ENCODE peak calls at places on chromosomes 5 and 9, in six cellular contexts. Q is GM10248, G is WTC11, E is adrenal gland, O is SK-N-SH, S is IMR-90. Z is an unnamed sample.

GRCh38 chr9:124522121-124523098 is 15.2 kb upstream of the NR5A1 start:
- DNase-seq in S (peak), O (no peak), G (peak), E (no peak), Q (no peak), Z (no peak)

GRCh38 chr5:68378204-68378830 is 162.8 kb downstream of the PIK3R1 start:
- DNase-seq in Q (no peak), O (no peak), S (no peak), G (no peak), E (no peak), Z (no peak)

GRCh38 chr9:84932915-84933527 is 263.5 kb downstream of the NTRK2 start:
- DNase-seq in S (no peak), E (no peak), Q (no peak), G (no peak), O (no peak), Z (no peak)

GRCh38 chr5:60672693-60673264 is 27.2 kb downstream of the DEPDC1B start:
- DNase-seq in S (no peak), G (no peak), O (no peak), E (no peak), Q (no peak), Z (no peak)

GRCh38 chr9:109349431-109349846 is 28.6 kb upstream of the EPB41L4B start:
- DNase-seq in S (peak), Q (no peak), G (no peak), E (peak), O (no peak), Z (peak)

GRCh38 chr5:77946381-77947050 is 170.4 kb upstream of the TBCA start:
- DNase-seq in O (peak), E (no peak), S (no peak), G (no peak), Q (no peak), Z (no peak)

GRCh38 chr5:93603711-93604118 is 20.7 kb downstream of the NR2F1 start:
- DNase-seq in S (no peak), G (peak), Q (no peak), O (no peak), E (no peak), Z (no peak)

GRCh38 chr5:105146867-105147266 is 1584.3 kb upstream of the NUDT12 start:
- DNase-seq in G (no peak), O (no peak), Q (no peak), E (no peak), S (no peak), Z (no peak)

DNA sequence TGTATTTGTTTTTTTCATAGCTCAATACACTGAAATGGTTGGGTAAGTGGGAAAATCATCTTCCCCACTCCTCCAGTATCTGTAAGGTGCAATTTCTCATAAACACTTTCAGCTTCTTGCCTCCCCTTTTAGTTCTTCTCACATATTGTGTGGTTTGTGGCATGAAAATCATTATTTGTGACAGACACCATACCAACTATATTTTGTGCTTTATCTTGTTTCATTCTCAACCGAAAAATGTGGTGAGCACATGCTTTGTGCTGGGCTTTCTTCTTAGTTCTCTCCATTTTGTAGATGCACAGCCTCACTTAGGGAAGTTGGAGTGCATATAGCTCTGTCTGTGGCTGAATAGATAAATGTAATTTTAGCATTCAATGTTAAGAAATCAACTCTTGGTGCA is 6.4 kb upstream of the ANXA2R start:
- DNase-seq in Q (no peak), S (no peak), O (no peak), G (no peak), E (no peak), Z (no peak)
- TF ChIP-seq CTCF in Q (no peak), S (no peak), O (no peak), G (no peak), E (no peak), Z (no peak)

DNA sequence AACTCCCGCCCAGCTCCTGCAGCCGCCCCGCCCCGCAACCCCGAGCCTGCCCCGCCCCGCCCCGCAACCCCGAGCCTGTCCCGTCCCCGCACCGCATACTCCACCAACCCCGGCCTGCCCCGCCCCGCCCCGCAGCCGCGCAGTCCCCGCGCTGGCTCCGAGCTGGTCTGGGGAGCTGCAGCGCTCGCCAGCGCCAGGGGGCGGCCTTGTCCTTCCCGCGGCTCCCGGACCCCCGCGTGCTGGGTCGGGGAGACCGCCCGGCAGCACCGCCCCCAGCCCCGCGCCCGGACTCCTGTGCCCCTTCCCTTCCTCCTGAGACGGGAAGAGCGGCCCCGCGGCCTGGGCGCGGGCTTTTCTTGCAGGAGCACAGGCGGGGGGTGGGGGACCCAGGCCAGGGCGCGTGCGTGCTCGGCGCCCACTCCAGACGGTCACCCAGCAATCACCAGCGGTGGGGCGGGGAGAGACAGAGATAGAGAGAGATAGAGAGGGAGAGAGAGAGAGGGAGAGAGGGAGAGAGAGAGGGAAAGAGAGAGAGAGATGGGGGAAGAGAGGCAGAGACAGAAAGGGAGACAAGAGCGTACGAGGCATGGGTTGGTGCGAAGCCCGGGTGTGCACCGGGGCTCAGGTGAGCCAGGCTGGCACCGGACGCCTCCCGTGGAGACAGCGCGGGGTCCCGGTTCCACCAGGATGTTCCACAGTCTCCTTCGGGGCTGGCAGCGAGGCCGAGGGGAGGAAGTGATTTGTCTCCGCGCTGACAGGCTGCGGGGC is 14.7 kb upstream of the TMEM250 start:
- DNase-seq in G (peak), Q (no peak), E (no peak), S (no peak), O (peak), Z (peak)
- TF ChIP-seq CTCF in G (no peak), Q (peak), E (peak), S (peak), O (peak), Z (peak)

GRCh38 chr5:78968781-78969180 is 16.3 kb downstream of the ARSB start:
- DNase-seq in G (no peak), O (no peak), S (no peak), Q (no peak), E (no peak), Z (no peak)

GRCh38 chr5:78961743-78962142 is 23.4 kb downstream of the ARSB start:
- DNase-seq in S (peak), G (no peak), Q (no peak), E (no peak), O (no peak), Z (peak)

GRCh38 chr5:78959767-78960166 is 25.3 kb downstream of the ARSB start:
- DNase-seq in G (no peak), Q (no peak), S (no peak), O (peak), E (no peak), Z (no peak)

DNA sequence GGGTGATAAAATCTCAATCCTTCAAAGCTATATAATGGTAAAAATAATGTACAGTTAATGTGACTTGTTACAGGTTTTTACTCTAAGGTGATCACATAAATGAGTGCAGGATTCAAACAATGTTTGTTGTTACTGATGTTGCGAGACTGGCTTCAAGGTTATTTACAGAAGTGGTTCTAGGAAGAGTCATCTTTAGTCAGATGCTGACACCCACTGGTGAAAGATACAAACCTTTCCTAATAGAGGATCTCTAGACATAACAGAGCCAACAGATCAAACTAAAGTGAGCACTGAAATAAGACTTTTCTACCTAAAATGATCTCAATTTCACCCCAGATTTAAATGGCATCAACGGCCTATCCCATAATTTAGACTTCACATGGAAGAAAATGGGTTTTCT is 20.2 kb downstream of the ARSB start:
- DNase-seq in G (no peak), S (peak), Q (peak), E (peak), O (peak), Z (peak)
- TF ChIP-seq CTCF in G (no peak), S (peak), Q (peak), E (peak), O (peak), Z (peak)

DNA sequence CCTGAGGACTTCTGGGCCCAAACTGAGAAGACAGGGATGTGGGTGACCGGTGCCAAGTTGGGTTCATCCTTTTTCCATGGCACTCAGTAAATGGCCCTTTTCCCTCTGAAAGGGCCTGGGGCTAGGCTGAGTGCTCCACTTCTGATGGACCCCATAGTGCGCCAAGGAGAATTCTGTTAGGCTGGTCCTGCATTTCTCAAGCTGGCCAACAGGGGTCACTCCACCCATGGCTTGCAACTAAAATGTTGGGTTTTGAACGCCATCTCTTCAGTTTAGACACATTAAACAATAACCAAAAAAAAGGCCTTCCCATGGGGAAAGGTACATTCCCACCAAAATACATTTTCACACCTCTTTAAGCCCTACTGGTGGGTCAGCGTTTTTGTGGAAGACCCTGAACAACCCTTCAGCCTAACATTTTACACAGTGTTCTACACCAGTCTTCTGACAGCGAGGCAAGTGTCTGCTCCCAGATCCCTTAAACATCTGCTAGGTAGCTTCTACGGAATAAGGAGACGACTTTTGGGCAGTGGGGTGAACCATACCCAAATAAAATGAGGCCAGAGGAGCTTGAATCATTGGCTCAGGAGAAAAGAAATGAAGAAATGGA is 27.3 kb downstream of the CNTFR start:
- DNase-seq in G (peak), Q (no peak), S (no peak), E (no peak), O (peak), Z (no peak)
- TF ChIP-seq CTCF in G (peak), Q (peak), S (peak), E (peak), O (peak), Z (peak)

Z was measured in foreskin fibroblast.